ENCODE peak calls at places on chromosomes 13 and 19, in eight cellular contexts. One of them, this sample, is unnamed.

GRCh38 chr19:3458595-3459284 is 21.6 kb downstream of the SMIM24 start:
- DNase-seq in upper lobe of right lung: peak; percentile 56
- DNase-seq in gastrocnemius medialis: no peak
- DNase-seq in suprapubic skin: no peak
- DNase-seq in CD8-positive, alpha-beta memory T cell: no peak
- DNase-seq in fibroblast of lung: peak; percentile 71
- DNase-seq in GM23338: peak; percentile 82
- DNase-seq in SK-N-SH: peak; percentile 78
- DNase-seq in this sample: no peak

GRCh38 chr19:35015576-35016351 is 14.5 kb upstream of the SCN1B start:
- DNase-seq in upper lobe of right lung: no peak
- DNase-seq in gastrocnemius medialis: no peak
- DNase-seq in suprapubic skin: no peak
- DNase-seq in CD8-positive, alpha-beta memory T cell: no peak
- DNase-seq in fibroblast of lung: peak; percentile 67
- DNase-seq in GM23338: no peak
- DNase-seq in SK-N-SH: peak; percentile 23
- DNase-seq in this sample: peak; percentile 29

GRCh38 chr13:39588384-39588783 is 14.6 kb downstream of the LHFPL6 start:
- DNase-seq in upper lobe of right lung: no peak
- DNase-seq in gastrocnemius medialis: no peak
- DNase-seq in suprapubic skin: no peak
- DNase-seq in CD8-positive, alpha-beta memory T cell: no peak
- DNase-seq in fibroblast of lung: no peak
- DNase-seq in GM23338: no peak
- DNase-seq in SK-N-SH: no peak
- DNase-seq in this sample: no peak

GRCh38 chr19:49106648-49107135 is 7.5 kb upstream of the LIN7B start:
- DNase-seq in upper lobe of right lung: peak; percentile 78
- DNase-seq in gastrocnemius medialis: no peak
- DNase-seq in suprapubic skin: no peak
- DNase-seq in CD8-positive, alpha-beta memory T cell: peak; percentile 50
- DNase-seq in fibroblast of lung: peak; percentile 36
- DNase-seq in GM23338: peak; percentile 81
- DNase-seq in SK-N-SH: peak; percentile 80
- DNase-seq in this sample: peak; percentile 67

GRCh38 chr19:10686661-10687517 is 14.3 kb upstream of the QTRT1 start:
- DNase-seq in upper lobe of right lung: no peak
- DNase-seq in gastrocnemius medialis: no peak
- DNase-seq in suprapubic skin: no peak
- DNase-seq in CD8-positive, alpha-beta memory T cell: no peak
- DNase-seq in fibroblast of lung: peak; percentile 64
- DNase-seq in GM23338: no peak
- DNase-seq in SK-N-SH: peak; percentile 10
- DNase-seq in this sample: no peak

GRCh38 chr19:36488816-36489138 is 584 bp downstream of the ZNF566 start:
- DNase-seq in upper lobe of right lung: no peak
- DNase-seq in gastrocnemius medialis: no peak
- DNase-seq in suprapubic skin: no peak
- DNase-seq in CD8-positive, alpha-beta memory T cell: no peak
- DNase-seq in fibroblast of lung: no peak
- DNase-seq in GM23338: no peak
- DNase-seq in SK-N-SH: peak; percentile 59
- DNase-seq in this sample: peak; percentile 17

GRCh38 chr19:35126624-35126959 is 8.3 kb downstream of the LGI4 start:
- DNase-seq in upper lobe of right lung: no peak
- DNase-seq in gastrocnemius medialis: no peak
- DNase-seq in suprapubic skin: no peak
- DNase-seq in CD8-positive, alpha-beta memory T cell: no peak
- DNase-seq in fibroblast of lung: no peak
- DNase-seq in GM23338: peak; percentile 48
- DNase-seq in SK-N-SH: no peak
- DNase-seq in this sample: no peak

GRCh38 chr13:48255954-48256353 is 22.9 kb downstream of the ITM2B start:
- DNase-seq in upper lobe of right lung: no peak
- DNase-seq in gastrocnemius medialis: no peak
- DNase-seq in suprapubic skin: no peak
- DNase-seq in CD8-positive, alpha-beta memory T cell: no peak
- DNase-seq in fibroblast of lung: no peak
- DNase-seq in GM23338: no peak
- DNase-seq in SK-N-SH: no peak
- DNase-seq in this sample: no peak

GRCh38 chr19:16571689-16572331 is 405 bp downstream of the SLC35E1 start:
- DNase-seq in upper lobe of right lung: no peak
- DNase-seq in gastrocnemius medialis: no peak
- DNase-seq in suprapubic skin: no peak
- DNase-seq in CD8-positive, alpha-beta memory T cell: peak; percentile 23
- DNase-seq in fibroblast of lung: peak; percentile 39
- DNase-seq in GM23338: peak; percentile 57
- DNase-seq in SK-N-SH: no peak
- DNase-seq in this sample: peak; percentile 50

GRCh38 chr19:7509625-7510024 is 6.3 kb upstream of the ZNF358 start:
- DNase-seq in upper lobe of right lung: no peak
- DNase-seq in gastrocnemius medialis: no peak
- DNase-seq in suprapubic skin: no peak
- DNase-seq in CD8-positive, alpha-beta memory T cell: no peak
- DNase-seq in fibroblast of lung: no peak
- DNase-seq in GM23338: peak; percentile 80
- DNase-seq in SK-N-SH: no peak
- DNase-seq in this sample: no peak

GRCh38 chr19:34519602-34520001 is 38.0 kb downstream of the WTIP start:
- DNase-seq in upper lobe of right lung: no peak
- DNase-seq in gastrocnemius medialis: no peak
- DNase-seq in suprapubic skin: no peak
- DNase-seq in CD8-positive, alpha-beta memory T cell: no peak
- DNase-seq in fibroblast of lung: no peak
- DNase-seq in GM23338: no peak
- DNase-seq in SK-N-SH: no peak
- DNase-seq in this sample: no peak

GRCh38 chr13:99310382-99311031 is 3.3 kb upstream of the GPR183 start:
- DNase-seq in upper lobe of right lung: no peak
- DNase-seq in gastrocnemius medialis: no peak
- DNase-seq in suprapubic skin: no peak
- DNase-seq in CD8-positive, alpha-beta memory T cell: no peak
- DNase-seq in fibroblast of lung: peak; percentile 86
- DNase-seq in GM23338: no peak
- DNase-seq in SK-N-SH: peak; percentile 25
- DNase-seq in this sample: no peak
- H3K4me1 ChIP-seq in upper lobe of right lung: peaks cover 35% of the 10 kb centered on the region
- H3K4me1 ChIP-seq in gastrocnemius medialis: peaks cover 16% of the 10 kb centered on the region
- H3K4me1 ChIP-seq in suprapubic skin: peaks cover 21% of the 10 kb centered on the region
- H3K4me1 ChIP-seq in CD8-positive, alpha-beta memory T cell: peaks cover 77% of the 10 kb centered on the region
- H3K4me1 ChIP-seq in fibroblast of lung: peaks cover 28% of the 10 kb centered on the region
- H3K4me1 ChIP-seq in GM23338: peaks cover 9% of the 10 kb centered on the region
- H3K4me1 ChIP-seq in SK-N-SH: peaks cover 43% of the 10 kb centered on the region
- H3K4me1 ChIP-seq in this sample: peaks cover 8% of the 10 kb centered on the region

DNA sequence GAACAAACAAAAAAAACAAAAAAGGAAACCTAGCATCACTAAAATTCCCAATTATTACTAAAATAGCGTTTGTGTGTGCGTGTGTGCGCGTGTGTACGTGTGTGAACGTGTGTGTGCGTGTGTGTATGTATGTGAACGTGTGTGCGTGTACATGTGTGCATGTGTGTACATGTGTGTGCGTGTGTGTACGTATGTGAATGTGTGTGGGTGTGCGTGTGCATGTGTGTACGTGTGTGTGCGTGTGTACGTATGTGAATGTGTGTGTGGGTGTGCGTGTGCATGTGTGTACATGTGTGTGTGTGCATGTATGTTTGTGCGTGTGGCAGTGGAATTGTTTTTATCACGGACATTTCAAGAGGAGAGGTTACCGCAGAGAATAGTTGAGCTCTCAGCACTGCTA is 21.6 kb downstream of the CATSPERD start:
- DNase-seq in upper lobe of right lung: no peak
- DNase-seq in gastrocnemius medialis: no peak
- DNase-seq in suprapubic skin: no peak
- DNase-seq in CD8-positive, alpha-beta memory T cell: no peak
- DNase-seq in fibroblast of lung: no peak
- DNase-seq in GM23338: no peak
- DNase-seq in SK-N-SH: no peak
- DNase-seq in this sample: no peak
- H3K4me1 ChIP-seq in upper lobe of right lung: no peaks in the 10 kb centered on the region
- H3K4me1 ChIP-seq in gastrocnemius medialis: no peaks in the 10 kb centered on the region
- H3K4me1 ChIP-seq in suprapubic skin: no peaks in the 10 kb centered on the region
- H3K4me1 ChIP-seq in CD8-positive, alpha-beta memory T cell: no peaks in the 10 kb centered on the region
- H3K4me1 ChIP-seq in fibroblast of lung: no peaks in the 10 kb centered on the region
- H3K4me1 ChIP-seq in GM23338: no peaks in the 10 kb centered on the region
- H3K4me1 ChIP-seq in SK-N-SH: no peaks in the 10 kb centered on the region
- H3K4me1 ChIP-seq in this sample: no peaks in the 10 kb centered on the region

DNA sequence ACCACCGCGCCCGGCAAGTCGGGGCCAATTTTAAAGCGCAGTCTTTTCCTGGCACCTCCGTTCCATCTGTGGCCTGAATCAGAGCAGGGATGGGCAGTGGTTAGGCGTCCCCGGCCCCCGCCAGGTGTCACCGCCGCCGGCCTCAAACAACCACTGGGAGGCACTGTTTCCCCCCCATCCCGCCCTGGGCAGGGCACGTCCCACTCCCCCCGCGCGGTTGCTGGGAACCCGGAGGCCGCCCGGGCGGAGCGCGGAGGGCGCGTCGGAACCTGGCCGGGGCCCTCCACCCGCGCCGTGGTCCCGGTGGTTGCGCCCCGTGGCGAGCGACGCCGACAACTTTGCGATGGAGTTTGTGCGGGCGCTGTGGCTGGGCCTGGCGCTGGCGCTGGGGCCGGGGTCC is at the start of gene GRIN3B:
- DNase-seq in upper lobe of right lung: peak; percentile 83
- DNase-seq in gastrocnemius medialis: no peak
- DNase-seq in suprapubic skin: no peak
- DNase-seq in CD8-positive, alpha-beta memory T cell: peak; percentile 47
- DNase-seq in fibroblast of lung: no peak
- DNase-seq in GM23338: peak; percentile 90
- DNase-seq in SK-N-SH: peak; percentile 89
- DNase-seq in this sample: peak; percentile 57
- H3K4me1 ChIP-seq in upper lobe of right lung: peaks cover 23% of the 10 kb centered on the region
- H3K4me1 ChIP-seq in gastrocnemius medialis: peaks cover 9% of the 10 kb centered on the region
- H3K4me1 ChIP-seq in suprapubic skin: peaks cover 31% of the 10 kb centered on the region
- H3K4me1 ChIP-seq in CD8-positive, alpha-beta memory T cell: peaks cover 32% of the 10 kb centered on the region
- H3K4me1 ChIP-seq in fibroblast of lung: no peaks in the 10 kb centered on the region
- H3K4me1 ChIP-seq in GM23338: no peaks in the 10 kb centered on the region
- H3K4me1 ChIP-seq in SK-N-SH: peaks cover 13% of the 10 kb centered on the region
- H3K4me1 ChIP-seq in this sample: peaks cover 32% of the 10 kb centered on the region

GRCh38 chr19:2173841-2174577 is 10.3 kb downstream of the DOT1L start:
- DNase-seq in upper lobe of right lung: no peak
- DNase-seq in gastrocnemius medialis: no peak
- DNase-seq in suprapubic skin: no peak
- DNase-seq in CD8-positive, alpha-beta memory T cell: no peak
- DNase-seq in fibroblast of lung: no peak
- DNase-seq in GM23338: no peak
- DNase-seq in SK-N-SH: no peak
- DNase-seq in this sample: no peak
- H3K4me1 ChIP-seq in upper lobe of right lung: peaks cover 37% of the 10 kb centered on the region
- H3K4me1 ChIP-seq in gastrocnemius medialis: peaks cover 82% of the 10 kb centered on the region
- H3K4me1 ChIP-seq in suprapubic skin: peaks cover 45% of the 10 kb centered on the region
- H3K4me1 ChIP-seq in CD8-positive, alpha-beta memory T cell: peaks cover 18% of the 10 kb centered on the region
- H3K4me1 ChIP-seq in fibroblast of lung: peaks cover 25% of the 10 kb centered on the region
- H3K4me1 ChIP-seq in GM23338: peaks cover 19% of the 10 kb centered on the region
- H3K4me1 ChIP-seq in SK-N-SH: peaks cover 23% of the 10 kb centered on the region
- H3K4me1 ChIP-seq in this sample: peaks cover 61% of the 10 kb centered on the region

GRCh38 chr19:38020331-38020730 is 113.3 kb downstream of the SIPA1L3 start:
- DNase-seq in upper lobe of right lung: no peak
- DNase-seq in gastrocnemius medialis: no peak
- DNase-seq in suprapubic skin: no peak
- DNase-seq in CD8-positive, alpha-beta memory T cell: no peak
- DNase-seq in fibroblast of lung: no peak
- DNase-seq in GM23338: no peak
- DNase-seq in SK-N-SH: no peak
- DNase-seq in this sample: no peak
- H3K4me1 ChIP-seq in upper lobe of right lung: peaks cover 19% of the 10 kb centered on the region
- H3K4me1 ChIP-seq in gastrocnemius medialis: peaks cover 16% of the 10 kb centered on the region
- H3K4me1 ChIP-seq in suprapubic skin: peaks cover 9% of the 10 kb centered on the region
- H3K4me1 ChIP-seq in CD8-positive, alpha-beta memory T cell: no peaks in the 10 kb centered on the region
- H3K4me1 ChIP-seq in fibroblast of lung: peaks cover 5% of the 10 kb centered on the region
- H3K4me1 ChIP-seq in GM23338: peaks cover 9% of the 10 kb centered on the region
- H3K4me1 ChIP-seq in SK-N-SH: peaks cover 14% of the 10 kb centered on the region
- H3K4me1 ChIP-seq in this sample: peaks cover 31% of the 10 kb centered on the region

GRCh38 chr19:20273951-20274578 is 107.1 kb downstream of the ZNF486 start:
- DNase-seq in upper lobe of right lung: no peak
- DNase-seq in gastrocnemius medialis: no peak
- DNase-seq in suprapubic skin: no peak
- DNase-seq in CD8-positive, alpha-beta memory T cell: no peak
- DNase-seq in fibroblast of lung: no peak
- DNase-seq in GM23338: no peak
- DNase-seq in SK-N-SH: no peak
- DNase-seq in this sample: no peak
- H3K4me1 ChIP-seq in upper lobe of right lung: no peaks in the 10 kb centered on the region
- H3K4me1 ChIP-seq in gastrocnemius medialis: no peaks in the 10 kb centered on the region
- H3K4me1 ChIP-seq in suprapubic skin: no peaks in the 10 kb centered on the region
- H3K4me1 ChIP-seq in CD8-positive, alpha-beta memory T cell: no peaks in the 10 kb centered on the region
- H3K4me1 ChIP-seq in fibroblast of lung: no peaks in the 10 kb centered on the region
- H3K4me1 ChIP-seq in GM23338: peaks cover 6% of the 10 kb centered on the region
- H3K4me1 ChIP-seq in SK-N-SH: peaks cover 3% of the 10 kb centered on the region
- H3K4me1 ChIP-seq in this sample: peaks cover 8% of the 10 kb centered on the region

GRCh38 chr19:28984315-28984714 is 228.6 kb downstream of the UQCRFS1 start:
- DNase-seq in upper lobe of right lung: no peak
- DNase-seq in gastrocnemius medialis: no peak
- DNase-seq in suprapubic skin: no peak
- DNase-seq in CD8-positive, alpha-beta memory T cell: no peak
- DNase-seq in fibroblast of lung: no peak
- DNase-seq in GM23338: no peak
- DNase-seq in SK-N-SH: no peak
- DNase-seq in this sample: no peak

GRCh38 chr19:28990522-28990921 is 222.4 kb downstream of the UQCRFS1 start:
- DNase-seq in upper lobe of right lung: no peak
- DNase-seq in gastrocnemius medialis: no peak
- DNase-seq in suprapubic skin: no peak
- DNase-seq in CD8-positive, alpha-beta memory T cell: no peak
- DNase-seq in fibroblast of lung: no peak
- DNase-seq in GM23338: no peak
- DNase-seq in SK-N-SH: no peak
- DNase-seq in this sample: no peak

GRCh38 chr19:28987177-28987576 is 225.8 kb downstream of the UQCRFS1 start:
- DNase-seq in upper lobe of right lung: no peak
- DNase-seq in gastrocnemius medialis: no peak
- DNase-seq in suprapubic skin: no peak
- DNase-seq in CD8-positive, alpha-beta memory T cell: no peak
- DNase-seq in fibroblast of lung: no peak
- DNase-seq in GM23338: no peak
- DNase-seq in SK-N-SH: no peak
- DNase-seq in this sample: no peak

GRCh38 chr19:28985201-28985600 is 227.8 kb downstream of the UQCRFS1 start:
- DNase-seq in upper lobe of right lung: no peak
- DNase-seq in gastrocnemius medialis: no peak
- DNase-seq in suprapubic skin: no peak
- DNase-seq in CD8-positive, alpha-beta memory T cell: no peak
- DNase-seq in fibroblast of lung: no peak
- DNase-seq in GM23338: no peak
- DNase-seq in SK-N-SH: no peak
- DNase-seq in this sample: no peak

DNA sequence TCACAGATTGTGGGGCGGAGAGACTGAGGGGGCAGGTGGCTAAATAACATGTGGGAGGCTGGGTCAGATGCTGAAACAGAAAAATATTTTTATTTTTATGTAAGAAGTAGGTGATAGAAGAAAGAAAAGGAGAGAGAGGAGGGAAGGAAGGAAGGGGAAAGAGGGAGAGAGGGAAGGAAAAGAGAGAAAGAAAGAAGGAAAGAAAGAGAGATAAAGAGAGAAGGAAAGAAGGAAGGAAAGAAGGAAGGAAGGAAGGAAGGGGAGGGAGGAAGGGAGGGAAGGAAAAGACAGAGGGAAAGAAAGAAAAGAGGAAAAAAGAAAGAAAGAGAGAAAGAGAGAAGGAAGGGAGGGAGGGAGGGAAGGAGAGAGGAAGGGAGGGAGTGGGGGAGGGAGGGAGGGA is 224.9 kb downstream of the UQCRFS1 start:
- DNase-seq in upper lobe of right lung: no peak
- DNase-seq in gastrocnemius medialis: no peak
- DNase-seq in suprapubic skin: no peak
- DNase-seq in CD8-positive, alpha-beta memory T cell: no peak
- DNase-seq in fibroblast of lung: no peak
- DNase-seq in GM23338: no peak
- DNase-seq in SK-N-SH: no peak
- DNase-seq in this sample: no peak
- H3K4me1 ChIP-seq in upper lobe of right lung: no peaks in the 10 kb centered on the region
- H3K4me1 ChIP-seq in gastrocnemius medialis: no peaks in the 10 kb centered on the region
- H3K4me1 ChIP-seq in suprapubic skin: no peaks in the 10 kb centered on the region
- H3K4me1 ChIP-seq in CD8-positive, alpha-beta memory T cell: no peaks in the 10 kb centered on the region
- H3K4me1 ChIP-seq in fibroblast of lung: no peaks in the 10 kb centered on the region
- H3K4me1 ChIP-seq in GM23338: no peaks in the 10 kb centered on the region
- H3K4me1 ChIP-seq in SK-N-SH: no peaks in the 10 kb centered on the region
- H3K4me1 ChIP-seq in this sample: no peaks in the 10 kb centered on the region

This sample was measured in body of pancreas.